ENCODE peak calls at places on chromosomes 5 and 9, in nine cellular contexts. One of them, this sample, is unnamed.

GRCh38 chr5:115109388-115109787 is 60.3 kb downstream of the TRIM36 start:
- DNase-seq in upper lobe of left lung: no peak
- DNase-seq in lower lobe of right lung: no peak
- DNase-seq in AG10803: no peak
- DNase-seq in midbrain: no peak
- DNase-seq in NCI-H1105: no peak
- DNase-seq in GM18507: no peak
- DNase-seq in natural killer cell: no peak
- DNase-seq in stimulated activated CD4-positive, alpha-beta T cell treated with anti-CD3 and anti-CD28 coated beads, Interleukin-1b, Interleukin-23, amount 100 ng/mL, for 4 hours: no peak
- DNase-seq in this sample: no peak

GRCh38 chr9:89598926-89599325 is 5.9 kb upstream of the GADD45G start:
- DNase-seq in lower lobe of right lung: no peak
- DNase-seq in AG10803: no peak
- DNase-seq in stimulated activated CD4-positive, alpha-beta T cell treated with anti-CD3 and anti-CD28 coated beads, Interleukin-1b, Interleukin-23, amount 100 ng/mL, for 4 hours: no peak
- DNase-seq in natural killer cell: no peak
- DNase-seq in upper lobe of left lung: no peak
- DNase-seq in midbrain: no peak
- DNase-seq in NCI-H1105: no peak
- DNase-seq in GM18507: no peak
- DNase-seq in this sample: peak

GRCh38 chr9:109745335-109746283 is 34.4 kb upstream of the PALM2AKAP2 start:
- DNase-seq in upper lobe of left lung: no peak
- DNase-seq in midbrain: no peak
- DNase-seq in AG10803: peak
- DNase-seq in natural killer cell: no peak
- DNase-seq in lower lobe of right lung: peak
- DNase-seq in NCI-H1105: peak
- DNase-seq in stimulated activated CD4-positive, alpha-beta T cell treated with anti-CD3 and anti-CD28 coated beads, Interleukin-1b, Interleukin-23, amount 100 ng/mL, for 4 hours: no peak
- DNase-seq in GM18507: no peak
- DNase-seq in this sample: no peak

GRCh38 chr9:4297795-4298254 is 2.0 kb downstream of the GLIS3 start:
- DNase-seq in AG10803: peak
- DNase-seq in natural killer cell: no peak
- DNase-seq in midbrain: peak
- DNase-seq in GM18507: no peak
- DNase-seq in stimulated activated CD4-positive, alpha-beta T cell treated with anti-CD3 and anti-CD28 coated beads, Interleukin-1b, Interleukin-23, amount 100 ng/mL, for 4 hours: peak
- DNase-seq in lower lobe of right lung: peak
- DNase-seq in upper lobe of left lung: peak
- DNase-seq in NCI-H1105: peak
- DNase-seq in this sample: no peak

GRCh38 chr5:82526540-82526939 is 248.4 kb upstream of the RPS23 start:
- DNase-seq in lower lobe of right lung: no peak
- DNase-seq in NCI-H1105: no peak
- DNase-seq in midbrain: no peak
- DNase-seq in upper lobe of left lung: no peak
- DNase-seq in stimulated activated CD4-positive, alpha-beta T cell treated with anti-CD3 and anti-CD28 coated beads, Interleukin-1b, Interleukin-23, amount 100 ng/mL, for 4 hours: no peak
- DNase-seq in AG10803: no peak
- DNase-seq in natural killer cell: no peak
- DNase-seq in GM18507: no peak
- DNase-seq in this sample: no peak

GRCh38 chr5:106822851-106823250 is 847.9 kb downstream of the EFNA5 start:
- DNase-seq in lower lobe of right lung: no peak
- DNase-seq in stimulated activated CD4-positive, alpha-beta T cell treated with anti-CD3 and anti-CD28 coated beads, Interleukin-1b, Interleukin-23, amount 100 ng/mL, for 4 hours: no peak
- DNase-seq in natural killer cell: no peak
- DNase-seq in GM18507: no peak
- DNase-seq in midbrain: no peak
- DNase-seq in AG10803: no peak
- DNase-seq in upper lobe of left lung: no peak
- DNase-seq in NCI-H1105: no peak
- DNase-seq in this sample: no peak

GRCh38 chr5:72013741-72014703 is 93.3 kb upstream of the MAP1B start:
- DNase-seq in NCI-H1105: peak
- DNase-seq in upper lobe of left lung: no peak
- DNase-seq in AG10803: no peak
- DNase-seq in natural killer cell: no peak
- DNase-seq in midbrain: peak
- DNase-seq in GM18507: no peak
- DNase-seq in lower lobe of right lung: no peak
- DNase-seq in stimulated activated CD4-positive, alpha-beta T cell treated with anti-CD3 and anti-CD28 coated beads, Interleukin-1b, Interleukin-23, amount 100 ng/mL, for 4 hours: no peak
- DNase-seq in this sample: peak

GRCh38 chr9:129236441-129237145 is 58.5 kb upstream of the IER5L start:
- DNase-seq in NCI-H1105: no peak
- DNase-seq in GM18507: no peak
- DNase-seq in upper lobe of left lung: no peak
- DNase-seq in midbrain: no peak
- DNase-seq in AG10803: no peak
- DNase-seq in lower lobe of right lung: peak
- DNase-seq in stimulated activated CD4-positive, alpha-beta T cell treated with anti-CD3 and anti-CD28 coated beads, Interleukin-1b, Interleukin-23, amount 100 ng/mL, for 4 hours: no peak
- DNase-seq in natural killer cell: no peak
- DNase-seq in this sample: no peak

GRCh38 chr9:93288891-93289883 is 105.2 kb downstream of the WNK2 start:
- DNase-seq in natural killer cell: no peak
- DNase-seq in NCI-H1105: no peak
- DNase-seq in stimulated activated CD4-positive, alpha-beta T cell treated with anti-CD3 and anti-CD28 coated beads, Interleukin-1b, Interleukin-23, amount 100 ng/mL, for 4 hours: no peak
- DNase-seq in GM18507: no peak
- DNase-seq in AG10803: no peak
- DNase-seq in midbrain: no peak
- DNase-seq in upper lobe of left lung: peak
- DNase-seq in lower lobe of right lung: peak
- DNase-seq in this sample: no peak

GRCh38 chr9:116951588-116952433 is 264.7 kb downstream of the TRIM32 start:
- DNase-seq in natural killer cell: no peak
- DNase-seq in upper lobe of left lung: no peak
- DNase-seq in stimulated activated CD4-positive, alpha-beta T cell treated with anti-CD3 and anti-CD28 coated beads, Interleukin-1b, Interleukin-23, amount 100 ng/mL, for 4 hours: no peak
- DNase-seq in midbrain: no peak
- DNase-seq in NCI-H1105: no peak
- DNase-seq in lower lobe of right lung: no peak
- DNase-seq in GM18507: no peak
- DNase-seq in AG10803: peak
- DNase-seq in this sample: no peak

GRCh38 chr9:5611321-5612186 is 17.4 kb upstream of the RIC1 start:
- DNase-seq in stimulated activated CD4-positive, alpha-beta T cell treated with anti-CD3 and anti-CD28 coated beads, Interleukin-1b, Interleukin-23, amount 100 ng/mL, for 4 hours: no peak
- DNase-seq in AG10803: peak
- DNase-seq in natural killer cell: no peak
- DNase-seq in midbrain: no peak
- DNase-seq in upper lobe of left lung: no peak
- DNase-seq in lower lobe of right lung: no peak
- DNase-seq in NCI-H1105: no peak
- DNase-seq in GM18507: no peak
- DNase-seq in this sample: no peak

GRCh38 chr5:180026320-180026719 is 45.2 kb downstream of the RNF130 start:
- DNase-seq in GM18507: no peak
- DNase-seq in AG10803: peak
- DNase-seq in NCI-H1105: no peak
- DNase-seq in natural killer cell: no peak
- DNase-seq in stimulated activated CD4-positive, alpha-beta T cell treated with anti-CD3 and anti-CD28 coated beads, Interleukin-1b, Interleukin-23, amount 100 ng/mL, for 4 hours: no peak
- DNase-seq in lower lobe of right lung: no peak
- DNase-seq in midbrain: no peak
- DNase-seq in upper lobe of left lung: no peak
- DNase-seq in this sample: no peak

GRCh38 chr5:171295801-171296200 is 13.2 kb upstream of the TLX3 start:
- DNase-seq in stimulated activated CD4-positive, alpha-beta T cell treated with anti-CD3 and anti-CD28 coated beads, Interleukin-1b, Interleukin-23, amount 100 ng/mL, for 4 hours: no peak
- DNase-seq in AG10803: no peak
- DNase-seq in natural killer cell: no peak
- DNase-seq in GM18507: no peak
- DNase-seq in midbrain: no peak
- DNase-seq in upper lobe of left lung: no peak
- DNase-seq in lower lobe of right lung: no peak
- DNase-seq in NCI-H1105: no peak
- DNase-seq in this sample: no peak

GRCh38 chr9:137467161-137467581 is 8.0 kb upstream of the NSMF start:
- DNase-seq in stimulated activated CD4-positive, alpha-beta T cell treated with anti-CD3 and anti-CD28 coated beads, Interleukin-1b, Interleukin-23, amount 100 ng/mL, for 4 hours: no peak
- DNase-seq in natural killer cell: no peak
- DNase-seq in upper lobe of left lung: peak
- DNase-seq in GM18507: no peak
- DNase-seq in AG10803: no peak
- DNase-seq in lower lobe of right lung: no peak
- DNase-seq in midbrain: no peak
- DNase-seq in NCI-H1105: no peak
- DNase-seq in this sample: no peak

GRCh38 chr5:1732238-1732880 is 67.3 kb downstream of the MRPL36 start:
- DNase-seq in AG10803: no peak
- DNase-seq in NCI-H1105: no peak
- DNase-seq in midbrain: no peak
- DNase-seq in lower lobe of right lung: peak
- DNase-seq in GM18507: no peak
- DNase-seq in natural killer cell: peak
- DNase-seq in stimulated activated CD4-positive, alpha-beta T cell treated with anti-CD3 and anti-CD28 coated beads, Interleukin-1b, Interleukin-23, amount 100 ng/mL, for 4 hours: no peak
- DNase-seq in upper lobe of left lung: no peak
- DNase-seq in this sample: no peak

GRCh38 chr5:2756764-2757163 is 5.3 kb upstream of the IRX2 start:
- DNase-seq in stimulated activated CD4-positive, alpha-beta T cell treated with anti-CD3 and anti-CD28 coated beads, Interleukin-1b, Interleukin-23, amount 100 ng/mL, for 4 hours: no peak
- DNase-seq in GM18507: no peak
- DNase-seq in lower lobe of right lung: no peak
- DNase-seq in natural killer cell: no peak
- DNase-seq in AG10803: peak
- DNase-seq in NCI-H1105: no peak
- DNase-seq in upper lobe of left lung: peak
- DNase-seq in midbrain: peak
- DNase-seq in this sample: no peak

GRCh38 chr9:4662108-4662988 is at the start of gene PLPP6:
- DNase-seq in stimulated activated CD4-positive, alpha-beta T cell treated with anti-CD3 and anti-CD28 coated beads, Interleukin-1b, Interleukin-23, amount 100 ng/mL, for 4 hours: peak
- DNase-seq in upper lobe of left lung: peak
- DNase-seq in lower lobe of right lung: peak
- DNase-seq in AG10803: peak
- DNase-seq in natural killer cell: peak
- DNase-seq in midbrain: peak
- DNase-seq in GM18507: peak
- DNase-seq in NCI-H1105: peak
- DNase-seq in this sample: peak

GRCh38 chr9:14358523-14358922 is 44.6 kb upstream of the NFIB start:
- DNase-seq in AG10803: no peak
- DNase-seq in stimulated activated CD4-positive, alpha-beta T cell treated with anti-CD3 and anti-CD28 coated beads, Interleukin-1b, Interleukin-23, amount 100 ng/mL, for 4 hours: no peak
- DNase-seq in GM18507: no peak
- DNase-seq in NCI-H1105: no peak
- DNase-seq in natural killer cell: no peak
- DNase-seq in upper lobe of left lung: no peak
- DNase-seq in midbrain: no peak
- DNase-seq in lower lobe of right lung: no peak
- DNase-seq in this sample: no peak

GRCh38 chr5:318341-318897 is 3.1 kb upstream of the AHRR start:
- DNase-seq in midbrain: no peak
- DNase-seq in GM18507: no peak
- DNase-seq in natural killer cell: no peak
- DNase-seq in upper lobe of left lung: peak
- DNase-seq in lower lobe of right lung: no peak
- DNase-seq in NCI-H1105: no peak
- DNase-seq in AG10803: peak
- DNase-seq in stimulated activated CD4-positive, alpha-beta T cell treated with anti-CD3 and anti-CD28 coated beads, Interleukin-1b, Interleukin-23, amount 100 ng/mL, for 4 hours: no peak
- DNase-seq in this sample: no peak

GRCh38 chr9:127035423-127035822 is 87.0 kb downstream of the ANGPTL2 start:
- DNase-seq in natural killer cell: no peak
- DNase-seq in upper lobe of left lung: no peak
- DNase-seq in AG10803: peak
- DNase-seq in lower lobe of right lung: no peak
- DNase-seq in NCI-H1105: no peak
- DNase-seq in midbrain: no peak
- DNase-seq in stimulated activated CD4-positive, alpha-beta T cell treated with anti-CD3 and anti-CD28 coated beads, Interleukin-1b, Interleukin-23, amount 100 ng/mL, for 4 hours: no peak
- DNase-seq in GM18507: no peak
- DNase-seq in this sample: no peak

GRCh38 chr5:32173394-32174010 is 617 bp downstream of the GOLPH3 start:
- DNase-seq in AG10803: peak
- DNase-seq in NCI-H1105: peak
- DNase-seq in natural killer cell: no peak
- DNase-seq in GM18507: no peak
- DNase-seq in lower lobe of right lung: peak
- DNase-seq in upper lobe of left lung: peak
- DNase-seq in stimulated activated CD4-positive, alpha-beta T cell treated with anti-CD3 and anti-CD28 coated beads, Interleukin-1b, Interleukin-23, amount 100 ng/mL, for 4 hours: no peak
- DNase-seq in midbrain: peak
- DNase-seq in this sample: peak

GRCh38 chr5:128749584-128749983 is 211.5 kb upstream of the FBN2 start:
- DNase-seq in natural killer cell: no peak
- DNase-seq in NCI-H1105: no peak
- DNase-seq in AG10803: no peak
- DNase-seq in stimulated activated CD4-positive, alpha-beta T cell treated with anti-CD3 and anti-CD28 coated beads, Interleukin-1b, Interleukin-23, amount 100 ng/mL, for 4 hours: no peak
- DNase-seq in upper lobe of left lung: no peak
- DNase-seq in midbrain: no peak
- DNase-seq in GM18507: no peak
- DNase-seq in lower lobe of right lung: no peak
- DNase-seq in this sample: no peak

GRCh38 chr5:73791389-73791788 is 165.4 kb downstream of the ARHGEF28 start:
- DNase-seq in midbrain: no peak
- DNase-seq in lower lobe of right lung: no peak
- DNase-seq in GM18507: no peak
- DNase-seq in upper lobe of left lung: no peak
- DNase-seq in stimulated activated CD4-positive, alpha-beta T cell treated with anti-CD3 and anti-CD28 coated beads, Interleukin-1b, Interleukin-23, amount 100 ng/mL, for 4 hours: no peak
- DNase-seq in natural killer cell: no peak
- DNase-seq in AG10803: no peak
- DNase-seq in NCI-H1105: no peak
- DNase-seq in this sample: no peak

GRCh38 chr5:111439473-111440075 is 72.8 kb downstream of the STARD4 start:
- DNase-seq in lower lobe of right lung: no peak
- DNase-seq in midbrain: no peak
- DNase-seq in upper lobe of left lung: no peak
- DNase-seq in NCI-H1105: no peak
- DNase-seq in natural killer cell: no peak
- DNase-seq in GM18507: no peak
- DNase-seq in stimulated activated CD4-positive, alpha-beta T cell treated with anti-CD3 and anti-CD28 coated beads, Interleukin-1b, Interleukin-23, amount 100 ng/mL, for 4 hours: no peak
- DNase-seq in AG10803: peak
- DNase-seq in this sample: no peak

GRCh38 chr5:135997936-135998335 is 30.9 kb upstream of the TGFBI start:
- DNase-seq in stimulated activated CD4-positive, alpha-beta T cell treated with anti-CD3 and anti-CD28 coated beads, Interleukin-1b, Interleukin-23, amount 100 ng/mL, for 4 hours: no peak
- DNase-seq in upper lobe of left lung: no peak
- DNase-seq in midbrain: no peak
- DNase-seq in AG10803: no peak
- DNase-seq in NCI-H1105: no peak
- DNase-seq in lower lobe of right lung: no peak
- DNase-seq in natural killer cell: no peak
- DNase-seq in GM18507: no peak
- DNase-seq in this sample: no peak

GRCh38 chr5:35246928-35247644 is 16.8 kb upstream of the PRLR start:
- DNase-seq in AG10803: peak
- DNase-seq in upper lobe of left lung: peak
- DNase-seq in lower lobe of right lung: no peak
- DNase-seq in natural killer cell: no peak
- DNase-seq in NCI-H1105: no peak
- DNase-seq in stimulated activated CD4-positive, alpha-beta T cell treated with anti-CD3 and anti-CD28 coated beads, Interleukin-1b, Interleukin-23, amount 100 ng/mL, for 4 hours: no peak
- DNase-seq in midbrain: peak
- DNase-seq in GM18507: no peak
- DNase-seq in this sample: peak

GRCh38 chr9:108035485-108035884 is 545.9 kb upstream of the KLF4 start:
- DNase-seq in upper lobe of left lung: no peak
- DNase-seq in AG10803: no peak
- DNase-seq in lower lobe of right lung: no peak
- DNase-seq in midbrain: no peak
- DNase-seq in NCI-H1105: no peak
- DNase-seq in GM18507: no peak
- DNase-seq in natural killer cell: no peak
- DNase-seq in stimulated activated CD4-positive, alpha-beta T cell treated with anti-CD3 and anti-CD28 coated beads, Interleukin-1b, Interleukin-23, amount 100 ng/mL, for 4 hours: no peak
- DNase-seq in this sample: no peak

GRCh38 chr5:170603578-170604565 is 100.1 kb downstream of the KCNIP1 start:
- DNase-seq in AG10803: no peak
- DNase-seq in natural killer cell: no peak
- DNase-seq in NCI-H1105: peak
- DNase-seq in lower lobe of right lung: no peak
- DNase-seq in GM18507: peak
- DNase-seq in stimulated activated CD4-positive, alpha-beta T cell treated with anti-CD3 and anti-CD28 coated beads, Interleukin-1b, Interleukin-23, amount 100 ng/mL, for 4 hours: peak
- DNase-seq in midbrain: peak
- DNase-seq in upper lobe of left lung: no peak
- DNase-seq in this sample: peak